ENCODE peak calls at places on chromosomes 1 and 21, in nine cellular contexts. V, C, O, E, D, Y, H, Q and I are unnamed samples.

GRCh38 chr1:40783001-40783905 is at the start of gene KCNQ4:
- DNase-seq in V (no peak), E (peak; percentile 35), C (peak; percentile 91), Q (peak; percentile 12), O (peak; percentile 80), Y (peak; percentile 90), D (no peak), H (peak; percentile 52), I (peak; percentile 73)

GRCh38 chr1:106831511-106831910 is 225.0 kb upstream of the PRMT6 start:
- DNase-seq in E (peak; percentile 53), C (no peak), O (no peak), D (no peak), Q (no peak), H (peak; percentile 11), V (no peak), Y (no peak), I (no peak)

GRCh38 chr1:240122639-240123604 is 31.2 kb downstream of the FMN2 start:
- DNase-seq in C (peak; percentile 14), Q (peak; percentile 2), Y (peak; percentile 52), D (no peak), E (peak; percentile 26), O (no peak), H (no peak), V (no peak), I (peak; percentile 59)

GRCh38 chr1:154014154-154014910 is 23.8 kb downstream of the RPS27 start:
- DNase-seq in D (no peak), O (no peak), E (no peak), Q (peak; percentile 72), Y (no peak), V (peak; percentile 21), H (peak; percentile 82), C (no peak), I (no peak)

GRCh38 chr1:6998267-6998666 is 213.0 kb downstream of the CAMTA1 start:
- DNase-seq in D (no peak), Y (peak; percentile 88), E (peak; percentile 2), Q (no peak), C (peak; percentile 55), O (peak; percentile 30), V (no peak), H (no peak), I (peak; percentile 49)

GRCh38 chr1:193031431-193031830 is 27.7 kb downstream of the UCHL5 start:
- DNase-seq in E (peak; percentile 20), V (no peak), C (no peak), H (peak; percentile 49), Q (peak; percentile 53), O (no peak), D (peak; percentile 21), Y (no peak), I (no peak)

GRCh38 chr1:176567190-176567794 is 104.3 kb downstream of the PAPPA2 start:
- DNase-seq in V (peak; percentile 49), Y (no peak), Q (peak; percentile 52), E (peak; percentile 66), C (no peak), D (no peak), O (no peak), H (peak; percentile 82), I (no peak)

GRCh38 chr1:184661801-184662200 is 92.9 kb downstream of the EDEM3 start:
- DNase-seq in C (peak; percentile 50), D (no peak), H (no peak), Y (no peak), V (no peak), E (no peak), Q (no peak), O (no peak), I (no peak)

GRCh38 chr1:203627819-203628184 is 1.2 kb downstream of the ATP2B4 start:
- DNase-seq in D (peak; percentile 30), O (no peak), C (peak; percentile 34), Y (peak; percentile 47), V (peak; percentile 58), H (peak; percentile 88), E (peak; percentile 34), Q (peak; percentile 47), I (peak; percentile 58)

GRCh38 chr21:28237661-28238060 is 755.0 kb downstream of the LTN1 start:
- DNase-seq in Q (no peak), E (no peak), O (no peak), V (no peak), Y (no peak), D (no peak), H (no peak), C (no peak), I (no peak)

GRCh38 chr21:17779486-17779885 is 39.7 kb downstream of the C21orf91 start:
- DNase-seq in O (no peak), Q (no peak), C (no peak), D (no peak), V (no peak), H (no peak), E (peak; percentile 81), Y (no peak), I (no peak)

GRCh38 chr1:15525043-15525958 is 1.3 kb upstream of the CASP9 start:
- DNase-seq in O (no peak), Y (peak; percentile 66), H (peak; percentile 23), Q (no peak), D (peak; percentile 97), V (no peak), E (peak; percentile 18), C (peak; percentile 99), I (peak; percentile 49)

GRCh38 chr1:3943806-3944620 is 43.9 kb upstream of the C1orf174 start:
- DNase-seq in Q (no peak), V (no peak), D (no peak), Y (no peak), C (no peak), O (no peak), H (no peak), E (no peak), I (no peak)

GRCh38 chr21:18602711-18603110 is 199.1 kb upstream of the TMPRSS15 start:
- DNase-seq in H (no peak), Y (no peak), E (no peak), O (no peak), V (no peak), D (peak; percentile 93), C (no peak), Q (no peak), I (no peak)

GRCh38 chr1:171988243-171988642 is 146.9 kb downstream of the DNM3 start:
- DNase-seq in E (no peak), D (no peak), Y (no peak), C (no peak), H (no peak), V (no peak), Q (no peak), O (no peak), I (no peak)

GRCh38 chr1:179794669-179795068 is 51.6 kb downstream of the FAM163A start:
- DNase-seq in V (no peak), H (no peak), D (no peak), O (no peak), Q (no peak), Y (no peak), E (peak; percentile 58), C (no peak), I (no peak)

GRCh38 chr21:23463365-23463764 is 2143.9 kb downstream of the MRPL39 start:
- DNase-seq in H (no peak), Y (no peak), C (no peak), V (no peak), E (no peak), Q (no peak), O (no peak), D (no peak), I (no peak)

GRCh38 chr1:226201029-226201593 is 14.6 kb upstream of the ACBD3 start:
- DNase-seq in V (no peak), E (peak; percentile 45), O (peak; percentile 66), Q (peak; percentile 28), D (peak; percentile 60), C (peak; percentile 49), H (peak; percentile 28), Y (peak; percentile 83), I (no peak)

GRCh38 chr1:35062518-35063196 is 16.5 kb upstream of the ZMYM1 start:
- DNase-seq in V (peak; percentile 31), O (peak; percentile 35), H (peak; percentile 44), C (no peak), D (no peak), E (no peak), Y (no peak), Q (peak; percentile 3), I (no peak)

DNA sequence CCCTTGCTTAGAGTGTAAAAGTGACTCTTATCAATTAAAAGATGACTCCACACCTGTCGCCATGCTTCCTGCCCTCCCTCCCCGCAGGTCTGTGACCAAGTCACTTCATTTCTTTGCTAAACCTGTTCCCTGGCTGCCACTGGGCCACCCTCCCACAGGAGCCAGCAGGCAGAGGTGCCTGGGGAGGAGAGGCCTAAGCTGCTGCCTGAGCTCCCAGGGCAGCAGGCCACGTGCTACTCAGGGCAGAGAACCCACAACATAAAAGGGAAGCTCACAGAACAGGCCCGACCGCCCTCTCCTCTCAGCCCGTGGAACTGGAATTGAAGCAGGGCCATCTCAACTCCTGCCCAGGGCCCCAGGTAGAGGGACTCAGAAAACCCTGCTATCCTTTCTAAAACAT is 4.9 kb downstream of the C1orf198 start:
- DNase-seq in Q (no peak), C (no peak), O (peak; percentile 18), H (no peak), D (no peak), E (peak; percentile 85), Y (no peak), V (no peak), I (peak; percentile 30)
- H3K4me1 ChIP-seq in Q (peaks cover 32% of the 10 kb centered on the region), C (peaks cover 43% of the 10 kb centered on the region), O (peaks cover 11% of the 10 kb centered on the region), H (peaks cover 42% of the 10 kb centered on the region), D (no peaks in the 10 kb centered on the region), E (peaks cover 45% of the 10 kb centered on the region), Y (no peaks in the 10 kb centered on the region), V (peaks cover 3% of the 10 kb centered on the region), I (peaks cover 9% of the 10 kb centered on the region)

DNA sequence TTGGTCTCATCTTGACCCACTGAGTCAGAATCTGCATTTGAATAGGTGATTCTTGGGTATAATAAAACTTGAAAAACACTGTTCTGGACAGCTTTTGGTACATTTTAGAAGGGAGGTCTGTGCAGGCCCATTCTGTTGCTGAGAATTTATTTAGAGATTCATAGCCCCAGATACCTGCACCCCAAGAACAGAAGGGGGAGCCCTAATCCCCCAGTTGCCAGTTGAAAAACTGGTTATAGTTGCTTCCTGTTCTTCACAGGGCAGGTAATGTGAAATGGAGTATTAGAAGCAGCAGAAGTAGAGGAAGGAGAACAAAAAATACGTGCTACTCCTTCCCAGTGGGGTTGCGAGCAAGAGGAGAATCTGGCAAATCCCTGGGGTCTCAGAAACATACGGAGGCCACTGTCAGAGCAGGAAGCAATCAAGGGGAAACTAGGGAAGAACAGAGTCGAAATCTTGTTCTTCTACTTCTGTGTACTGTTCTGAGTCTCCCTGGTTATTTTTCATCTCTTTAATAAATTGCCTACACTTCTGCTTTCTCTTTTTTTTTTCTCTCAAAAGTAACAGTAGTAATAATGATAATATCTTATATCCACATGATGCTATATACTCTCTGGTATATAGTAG is 4.6 kb upstream of the CLCA2 start:
- DNase-seq in V (peak; percentile 52), D (peak; percentile 61), Y (peak; percentile 58), E (no peak), C (peak; percentile 15), O (peak; percentile 53), Q (peak; percentile 45), H (peak; percentile 33), I (peak; percentile 42)
- H3K9ac ChIP-seq in V (no peak overlapping the region), D (no peak overlapping the region), Y (no peak overlapping the region), E (no peak overlapping the region), C (no peak overlapping the region), O (no peak overlapping the region), Q (no peak overlapping the region), H (no peak overlapping the region), I (peak overlapping the region; percentile 59)

GRCh38 chr1:217881607-217882332 is 250.6 kb downstream of the SPATA17 start:
- DNase-seq in Q (peak; percentile 6), E (peak; percentile 8), V (no peak), C (peak; percentile 15), H (peak; percentile 7), O (no peak), D (no peak), Y (no peak), I (no peak)
- H3K36me3 ChIP-seq in Q (no peaks in the 10 kb centered on the region), E (no peaks in the 10 kb centered on the region), V (no peaks in the 10 kb centered on the region), C (no peaks in the 10 kb centered on the region), H (no peaks in the 10 kb centered on the region), O (no peaks in the 10 kb centered on the region), D (no peaks in the 10 kb centered on the region), Y (no peaks in the 10 kb centered on the region), I (no peaks in the 10 kb centered on the region)

GRCh38 chr1:30906631-30907389 is 1.7 kb downstream of the SDC3 start:
- DNase-seq in E (no peak), C (no peak), O (no peak), V (no peak), H (no peak), Y (peak; percentile 49), D (no peak), Q (no peak), I (no peak)
- H3K4me1 ChIP-seq in E (peaks cover 38% of the 10 kb centered on the region), C (peaks cover 40% of the 10 kb centered on the region), O (peaks cover 65% of the 10 kb centered on the region), V (peaks cover 23% of the 10 kb centered on the region), H (no peaks in the 10 kb centered on the region), Y (peaks cover 17% of the 10 kb centered on the region), D (no peaks in the 10 kb centered on the region), Q (peaks cover 27% of the 10 kb centered on the region), I (peaks cover 11% of the 10 kb centered on the region)